ENCODE peak calls at places on chromosome 11, in seven cellular contexts. O is activated CD4-positive, alpha-beta T cell treated with anti-CD3 and anti-CD28 coated beads, Interleukin-2, amount 50 U/mL, for 1 hour; T is NCI-H774; V is HL-60; I is MCF 10A; A is hypothalamus; W is kidney glomerular epithelial cell. R is an unnamed sample.

GRCh38 chr11:122751298-122752070 is 86.8 kb upstream of the CRTAM start:
- DNase-seq in W (peak; percentile 28), T (no peak), V (no peak), I (peak; percentile 13), O (no peak), A (no peak), R (no peak)

GRCh38 chr11:13189561-13190435 is 87.8 kb upstream of the BMAL1 start:
- DNase-seq in O (no peak), V (no peak), A (no peak), T (no peak), W (no peak), I (no peak), R (no peak)

GRCh38 chr11:44993971-44994705 is 43.5 kb upstream of the TP53I11 start:
- DNase-seq in I (no peak), T (no peak), A (no peak), V (no peak), O (no peak), W (no peak), R (no peak)

GRCh38 chr11:115598502-115598901 is 94.3 kb upstream of the CADM1 start:
- DNase-seq in T (no peak), I (no peak), A (no peak), V (no peak), W (no peak), O (no peak), R (no peak)

GRCh38 chr11:105236631-105237030 is 97.1 kb upstream of the CARD18 start:
- DNase-seq in A (no peak), I (no peak), T (no peak), V (no peak), W (no peak), O (no peak), R (no peak)

GRCh38 chr11:40328890-40329617 is 1130.4 kb downstream of the LRRC4C start:
- DNase-seq in I (peak; percentile 99), O (no peak), V (no peak), A (no peak), W (peak; percentile 100), T (peak; percentile 53), R (no peak)

GRCh38 chr11:12800032-12800671 is 125.9 kb downstream of the TEAD1 start:
- DNase-seq in W (peak; percentile 88), T (peak; percentile 79), I (peak; percentile 80), O (no peak), V (no peak), A (no peak), R (no peak)

GRCh38 chr11:65927904-65928397 is 8.7 kb downstream of the DRAP1 start:
- DNase-seq in W (no peak), O (peak; percentile 72), V (no peak), T (no peak), I (no peak), A (no peak), R (peak; percentile 4)

GRCh38 chr11:134048028-134048427 is 20.8 kb upstream of the JAM3 start:
- DNase-seq in A (no peak), T (no peak), O (no peak), I (no peak), V (no peak), W (no peak), R (no peak)

GRCh38 chr11:33674035-33674814 is 26.4 kb downstream of the C11orf91 start:
- DNase-seq in I (no peak), A (no peak), O (no peak), W (no peak), V (no peak), T (no peak), R (no peak)

GRCh38 chr11:83194284-83195175 is 1.0 kb downstream of the ANKRD42 start:
- DNase-seq in T (no peak), V (peak; percentile 72), A (peak; percentile 52), W (peak; percentile 60), I (peak; percentile 68), O (peak; percentile 54), R (peak; percentile 47)